ENCODE peak calls at places on chromosome 17, in six cellular contexts. M is WTC11, L is HFFc6, X is foreskin fibroblast, E is upper lobe of right lung, J is GM12878. S is an unnamed sample.

GRCh38 chr17:32626371-32626770 is 139.6 kb downstream of the CDK5R1 start:
- DNase-seq in M (no peak), L (no peak), X (no peak), E (no peak), J (no peak), S (no peak)

GRCh38 chr17:77846531-77847085 is 111.9 kb upstream of the TNRC6C start:
- DNase-seq in M (no peak), L (no peak), X (no peak), E (peak), J (no peak), S (no peak)

GRCh38 chr17:35540589-35541404 is 3.3 kb upstream of the SLFN12L start:
- DNase-seq in M (no peak), L (peak), X (peak), E (peak), J (no peak), S (no peak)

GRCh38 chr17:81397314-81398169 is 2.3 kb downstream of the BAHCC1 start:
- DNase-seq in M (peak), L (peak), X (peak), E (no peak), J (no peak), S (peak)

GRCh38 chr17:75078097-75079022 is 9.4 kb upstream of the SLC16A5 start:
- DNase-seq in M (no peak), L (peak), X (peak), E (peak), J (peak), S (no peak)

GRCh38 chr17:27218719-27219488 is 75.0 kb upstream of the WSB1 start:
- DNase-seq in M (no peak), L (no peak), X (no peak), E (no peak), J (peak), S (no peak)

GRCh38 chr17:32461853-32462617 is 17.7 kb downstream of the PSMD11 start:
- DNase-seq in M (peak), L (peak), X (peak), E (no peak), J (no peak), S (peak)

GRCh38 chr17:44210342-44211192 is 8.9 kb downstream of the UBTF start:
- DNase-seq in M (peak), L (peak), X (peak), E (peak), J (no peak), S (peak)

GRCh38 chr17:74478369-74479100 is 12.1 kb downstream of the CD300A start:
- DNase-seq in M (no peak), L (no peak), X (no peak), E (no peak), J (peak), S (no peak)

GRCh38 chr17:61425682-61426481 is 26.2 kb downstream of the TBX2 start:
- DNase-seq in M (peak), L (no peak), X (peak), E (no peak), J (no peak), S (no peak)
- TF ChIP-seq CTCF in M (no peak), L (peak), X (peak), E (no peak), J (no peak), S (no peak)

DNA sequence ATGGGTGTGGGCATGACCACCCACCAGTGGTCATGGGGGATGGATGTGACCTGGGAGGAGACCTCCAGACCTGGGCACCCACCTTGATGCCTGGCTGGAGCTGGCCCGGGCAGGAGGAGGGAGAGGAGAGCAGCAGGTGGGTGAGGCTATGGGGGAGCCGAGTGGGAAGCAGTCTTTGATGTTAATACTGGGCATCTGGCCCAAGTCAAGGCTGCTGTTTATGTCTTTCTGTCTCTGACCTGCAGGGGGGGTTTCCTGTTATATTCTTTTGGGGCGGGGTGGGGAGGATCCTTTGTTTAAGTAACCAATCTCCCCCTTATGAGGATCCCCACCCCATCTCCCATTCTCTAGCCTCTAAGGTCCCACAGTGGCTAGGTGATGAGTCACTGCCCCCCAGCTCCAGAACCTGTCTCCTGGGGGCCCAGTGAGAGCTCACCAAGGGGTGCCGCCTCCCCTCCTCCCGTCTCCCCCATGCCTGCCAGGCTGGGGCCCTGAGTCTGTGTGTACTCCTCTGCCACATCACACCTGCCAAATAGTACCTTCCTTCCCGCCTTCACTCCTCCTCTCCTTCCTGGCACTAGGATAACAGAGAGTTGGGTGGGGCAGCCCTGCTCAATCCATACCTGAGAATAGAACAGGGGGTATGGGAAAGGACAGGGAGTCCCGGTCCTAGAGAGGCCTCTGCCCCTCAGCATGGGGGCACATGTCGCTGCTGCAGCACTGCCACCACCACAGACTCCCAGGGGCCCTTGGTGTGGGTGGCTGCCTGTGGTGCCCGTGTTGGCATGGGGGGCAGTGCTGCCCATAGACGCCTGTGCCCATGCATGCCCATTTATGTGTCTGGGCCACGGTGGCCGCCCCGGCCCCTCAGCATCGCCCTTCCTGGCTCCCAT is 7.2 kb downstream of the THRA start:
- DNase-seq in M (no peak), L (peak), X (peak), E (no peak), J (no peak), S (no peak)
- TF ChIP-seq CTCF in M (peak), L (peak), X (peak), E (peak), J (peak), S (peak)

DNA sequence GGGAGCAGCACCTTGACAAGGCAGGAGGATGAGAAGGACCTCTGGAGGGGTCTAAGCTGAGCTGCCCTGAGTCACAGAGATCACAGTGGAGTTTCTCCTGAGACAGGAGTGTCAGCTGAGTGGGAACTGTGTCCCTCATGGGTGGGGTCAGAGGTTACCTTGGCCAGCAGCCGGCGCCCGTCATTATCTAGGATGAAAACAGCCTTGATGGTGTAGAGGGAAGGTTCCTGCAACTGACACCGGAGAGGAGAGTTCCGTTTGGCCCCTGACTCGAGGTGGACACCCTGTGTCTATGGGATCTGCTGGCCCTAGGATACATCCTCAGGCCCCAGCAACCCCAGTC is 933 bp downstream of the COPZ2 start:
- DNase-seq in M (no peak), L (no peak), X (no peak), E (no peak), J (no peak), S (no peak)
- TF ChIP-seq CTCF in M (no peak), L (no peak), X (no peak), E (no peak), J (no peak), S (no peak)

GRCh38 chr17:29933379-29933778 is 3.4 kb upstream of the SSH2 start:
- DNase-seq in M (no peak), L (peak), X (peak), E (no peak), J (no peak), S (no peak)
- TF ChIP-seq CTCF in M (no peak), L (peak), X (peak), E (no peak), J (no peak), S (no peak)

GRCh38 chr17:14212401-14212800 is 24.3 kb downstream of the CDRT15 start:
- DNase-seq in M (no peak), L (no peak), X (no peak), E (no peak), J (no peak), S (no peak)

GRCh38 chr17:14211246-14211645 is 25.4 kb downstream of the CDRT15 start:
- DNase-seq in M (no peak), L (no peak), X (no peak), E (no peak), J (no peak), S (no peak)

GRCh38 chr17:14209215-14209614 is 27.4 kb downstream of the CDRT15 start:
- DNase-seq in M (no peak), L (no peak), X (no peak), E (no peak), J (no peak), S (no peak)

GRCh38 chr17:14214271-14214670 is 22.4 kb downstream of the CDRT15 start:
- DNase-seq in M (no peak), L (peak), X (peak), E (no peak), J (no peak), S (no peak)

GRCh38 chr17:14211778-14212177 is 24.9 kb downstream of the CDRT15 start:
- DNase-seq in M (peak), L (no peak), X (peak), E (peak), J (no peak), S (no peak)
- TF ChIP-seq CTCF in M (peak), L (peak), X (peak), E (peak), J (no peak), S (no peak)

GRCh38 chr17:39261286-39261685 is 35.5 kb upstream of the STAC2 start:
- DNase-seq in M (peak), L (no peak), X (no peak), E (no peak), J (no peak), S (peak)
- TF ChIP-seq CTCF in M (peak), L (peak), X (no peak), E (peak), J (peak), S (peak)

GRCh38 chr17:42690596-42690995 is 8.3 kb downstream of the CNTNAP1 start:
- DNase-seq in M (no peak), L (no peak), X (no peak), E (no peak), J (no peak), S (no peak)

GRCh38 chr17:42686520-42687137 is 4.3 kb downstream of the CNTNAP1 start:
- DNase-seq in M (no peak), L (no peak), X (no peak), E (no peak), J (no peak), S (no peak)

GRCh38 chr17:42685831-42686230 is 3.5 kb downstream of the CNTNAP1 start:
- DNase-seq in M (no peak), L (no peak), X (no peak), E (no peak), J (no peak), S (no peak)

GRCh38 chr17:42684929-42685556 is 2.7 kb downstream of the CNTNAP1 start:
- DNase-seq in M (no peak), L (no peak), X (no peak), E (no peak), J (no peak), S (no peak)

GRCh38 chr17:42687707-42688275 is 5.5 kb downstream of the CNTNAP1 start:
- DNase-seq in M (no peak), L (no peak), X (no peak), E (no peak), J (no peak), S (no peak)
- TF ChIP-seq CTCF in M (no peak), L (no peak), X (no peak), E (no peak), J (no peak), S (no peak)

GRCh38 chr17:49680314-49680713 is 2.4 kb upstream of the SPOP start:
- DNase-seq in M (no peak), L (no peak), X (no peak), E (no peak), J (no peak), S (no peak)

GRCh38 chr17:49676276-49676868 is 1.5 kb downstream of the SPOP start:
- DNase-seq in M (no peak), L (peak), X (peak), E (no peak), J (peak), S (no peak)

GRCh38 chr17:49677134-49677932 is 564 bp downstream of the SPOP start:
- DNase-seq in M (peak), L (peak), X (peak), E (peak), J (peak), S (peak)

GRCh38 chr17:49677933-49678847 is at the start of gene SPOP:
- DNase-seq in M (peak), L (peak), X (peak), E (peak), J (peak), S (peak)

DNA sequence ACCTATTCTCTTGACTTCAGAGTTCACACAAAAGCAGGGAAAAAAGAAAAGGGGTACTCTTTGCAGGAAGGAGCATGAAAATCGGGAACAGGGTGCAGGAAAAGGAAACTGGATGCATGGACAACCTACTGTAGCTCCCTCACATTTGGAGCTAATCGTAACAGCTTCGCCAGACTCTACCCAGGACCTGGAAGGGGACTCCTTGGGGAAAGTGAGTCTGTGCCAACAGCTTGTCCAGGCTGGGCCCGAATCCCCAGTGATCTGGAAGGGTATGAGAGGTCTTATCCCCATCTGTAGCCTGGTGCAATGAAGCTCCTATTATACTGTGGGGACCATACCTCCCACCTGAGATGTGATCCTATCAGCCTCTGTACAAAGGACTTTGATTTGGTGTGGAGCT is 3.4 kb upstream of the SPOP start:
- DNase-seq in M (no peak), L (no peak), X (no peak), E (no peak), J (no peak), S (no peak)
- TF ChIP-seq CTCF in M (no peak), L (no peak), X (no peak), E (no peak), J (no peak), S (no peak)